ENCODE peak calls at places on chromosome 10, in six cellular contexts. E is GM12878, N is fibroblast of lung, V is HCT116, T is spleen, H is hepatocyte. F is an unnamed sample.

GRCh38 chr10:4902571-4903011 is 60.6 kb upstream of the AKR1C1 start:
- DNase-seq in E (no peak), V (no peak), T (no peak), N (no peak), H (no peak), F (peak; percentile 59)

GRCh38 chr10:97401455-97401919 is 347 bp upstream of the RRP12 start:
- DNase-seq in T (peak; percentile 76), H (no peak), N (no peak), V (no peak), E (no peak), F (no peak)

GRCh38 chr10:126563361-126563760 is 107.1 kb downstream of the C10orf90 start:
- DNase-seq in V (no peak), E (no peak), N (no peak), T (no peak), H (no peak), F (no peak)

GRCh38 chr10:28624351-28624750 is 53.0 kb upstream of the BAMBI start:
- DNase-seq in E (no peak), V (no peak), N (no peak), H (no peak), T (no peak), F (no peak)

GRCh38 chr10:84522612-84523462 is 194.4 kb downstream of the CCSER2 start:
- DNase-seq in E (no peak), H (no peak), N (peak; percentile 15), T (no peak), V (no peak), F (no peak)

GRCh38 chr10:116146374-116146773 is 126.6 kb downstream of the GFRA1 start:
- DNase-seq in T (no peak), E (no peak), H (no peak), N (peak; percentile 29), V (no peak), F (no peak)

GRCh38 chr10:129659881-129660280 is 192.8 kb downstream of the MGMT start:
- DNase-seq in H (no peak), N (no peak), T (no peak), E (no peak), V (no peak), F (no peak)

GRCh38 chr10:125363776-125364175 is 203.4 kb upstream of the CTBP2 start:
- DNase-seq in N (no peak), V (no peak), E (no peak), H (no peak), T (no peak), F (no peak)

GRCh38 chr10:88731296-88731695 is 25.2 kb downstream of the LIPK start:
- DNase-seq in E (no peak), V (no peak), N (no peak), T (peak; percentile 75), H (peak; percentile 24), F (no peak)

GRCh38 chr10:109894516-109894915 is 28.8 kb downstream of the XPNPEP1 start:
- DNase-seq in N (peak; percentile 93), H (no peak), T (no peak), V (no peak), E (no peak), F (no peak)

GRCh38 chr10:1920127-1920526 is 182.8 kb upstream of the ADARB2 start:
- DNase-seq in E (no peak), T (no peak), H (no peak), N (no peak), V (no peak), F (no peak)

GRCh38 chr10:111379521-111379920 is 302.7 kb downstream of the ADRA2A start:
- DNase-seq in E (no peak), N (no peak), H (no peak), T (no peak), V (no peak), F (no peak)

GRCh38 chr10:17847586-17848296 is 38.6 kb downstream of the MRC1 start:
- DNase-seq in V (no peak), E (no peak), N (peak; percentile 13), T (no peak), H (peak; percentile 55), F (no peak)

GRCh38 chr10:84076540-84077195 is 62.6 kb upstream of the GHITM start:
- DNase-seq in E (no peak), T (no peak), H (peak; percentile 29), V (no peak), N (peak; percentile 34), F (no peak)

GRCh38 chr10:118922226-118922625 is 107.3 kb upstream of the NANOS1 start:
- DNase-seq in V (no peak), N (peak; percentile 5), H (no peak), E (no peak), T (no peak), F (no peak)

GRCh38 chr10:89001024-89001423 is 10.4 kb downstream of the FAS start:
- DNase-seq in H (no peak), N (no peak), V (no peak), E (no peak), T (no peak), F (no peak)

GRCh38 chr10:83965473-83965872 is 173.8 kb upstream of the GHITM start:
- DNase-seq in N (no peak), H (no peak), V (no peak), E (no peak), T (no peak), F (no peak)

GRCh38 chr10:20473361-20473760 is 423.8 kb downstream of the NEBL start:
- DNase-seq in E (no peak), V (no peak), H (no peak), T (no peak), N (no peak), F (no peak)

GRCh38 chr10:124324856-124325657 is 93.7 kb downstream of the OAT start:
- DNase-seq in V (no peak), T (peak; percentile 57), E (no peak), H (no peak), N (peak; percentile 9), F (no peak)

GRCh38 chr10:42997151-42997848 is 79.6 kb upstream of the RET start:
- DNase-seq in N (no peak), E (no peak), H (peak; percentile 2), T (no peak), V (no peak), F (no peak)

GRCh38 chr10:116536810-116537209 is 8.9 kb upstream of the PNLIP start:
- DNase-seq in V (no peak), H (no peak), T (no peak), E (no peak), N (no peak), F (no peak)

GRCh38 chr10:63801139-63801538 is 279.9 kb downstream of the REEP3 start:
- DNase-seq in H (no peak), T (no peak), E (no peak), N (no peak), V (no peak), F (no peak)

GRCh38 chr10:60573342-60573741 is 183.7 kb upstream of the ANK3 start:
- DNase-seq in E (no peak), T (no peak), N (peak; percentile 47), V (no peak), H (no peak), F (no peak)

GRCh38 chr10:114548662-114549061 is 109.4 kb downstream of the ABLIM1 start:
- DNase-seq in H (peak; percentile 56), V (peak; percentile 56), E (no peak), N (peak; percentile 29), T (no peak), F (peak; percentile 55)
- TF ChIP-seq CTCF in H (peak; percentile 55), V (peak; percentile 96), E (peak; percentile 25), N (peak; percentile 69), T (peak; percentile 54), F (peak; percentile 21)

GRCh38 chr10:102783541-102783930 is 39.8 kb downstream of the WBP1L start:
- DNase-seq in V (no peak), H (no peak), E (no peak), N (no peak), T (no peak), F (no peak)
- H3K4me1 ChIP-seq in V (no peaks in the 10 kb centered on the region), H (peaks cover 45% of the 10 kb centered on the region), E (no peaks in the 10 kb centered on the region), N (peaks cover 23% of the 10 kb centered on the region), T (peaks cover 17% of the 10 kb centered on the region), F (peaks cover 5% of the 10 kb centered on the region)

GRCh38 chr10:33609546-33609945 is 275.1 kb upstream of the NRP1 start:
- DNase-seq in E (no peak), V (no peak), H (peak; percentile 16), N (no peak), T (no peak), F (no peak)

GRCh38 chr10:33612551-33612950 is 278.1 kb upstream of the NRP1 start:
- DNase-seq in T (no peak), E (no peak), N (peak; percentile 69), V (no peak), H (peak; percentile 28), F (no peak)

GRCh38 chr10:33611423-33611822 is 277.0 kb upstream of the NRP1 start:
- DNase-seq in V (no peak), T (no peak), E (no peak), N (no peak), H (no peak), F (no peak)

GRCh38 chr10:33616921-33617320 is 282.5 kb upstream of the NRP1 start:
- DNase-seq in H (peak; percentile 32), N (peak; percentile 21), E (no peak), V (no peak), T (no peak), F (no peak)

GRCh38 chr10:33612116-33612515 is 277.6 kb upstream of the NRP1 start:
- DNase-seq in V (no peak), H (no peak), E (no peak), T (no peak), N (peak; percentile 21), F (no peak)
- H3K4me3 ChIP-seq in V (no peak overlapping the region), H (no peak overlapping the region), E (no peak overlapping the region), T (no peak overlapping the region), N (no peak overlapping the region), F (no peak overlapping the region)

GRCh38 chr10:6721480-6721879 is 141.4 kb upstream of the PRKCQ start:
- DNase-seq in V (peak; percentile 37), T (no peak), N (peak; percentile 96), E (no peak), H (peak; percentile 65), F (no peak)
- TF ChIP-seq CTCF in V (no peak), T (no peak), N (peak; percentile 52), E (no peak), H (peak; percentile 35), F (no peak)

GRCh38 chr10:79163663-79163970 is 94.9 kb downstream of the ZMIZ1 start:
- DNase-seq in V (no peak), T (no peak), H (peak; percentile 50), N (no peak), E (no peak), F (no peak)

GRCh38 chr10:79162022-79162421 is 93.3 kb downstream of the ZMIZ1 start:
- DNase-seq in H (no peak), T (no peak), E (no peak), N (no peak), V (no peak), F (no peak)

GRCh38 chr10:79165068-79165467 is 96.3 kb downstream of the ZMIZ1 start:
- DNase-seq in V (no peak), N (no peak), H (no peak), E (no peak), T (no peak), F (no peak)

GRCh38 chr10:79162861-79163662 is 94.3 kb downstream of the ZMIZ1 start:
- DNase-seq in T (no peak), H (no peak), V (no peak), E (no peak), N (peak; percentile 66), F (no peak)

GRCh38 chr10:79164075-79164474 is 95.3 kb downstream of the ZMIZ1 start:
- DNase-seq in E (no peak), V (no peak), H (no peak), T (no peak), N (no peak), F (no peak)
- H3K4me1 ChIP-seq in E (no peaks in the 10 kb centered on the region), V (no peaks in the 10 kb centered on the region), H (peaks cover 38% of the 10 kb centered on the region), T (peaks cover 16% of the 10 kb centered on the region), N (peaks cover 34% of the 10 kb centered on the region), F (peaks cover 1% of the 10 kb centered on the region)

GRCh38 chr10:11162828-11163599 is 145.3 kb downstream of the CELF2 start:
- DNase-seq in T (peak; percentile 92), E (peak; percentile 93), N (no peak), V (no peak), H (no peak), F (no peak)
- H3K4me3 ChIP-seq in T (no peak overlapping the region), E (peak overlapping the region; percentile 96), N (no peak overlapping the region), V (no peak overlapping the region), H (no peak overlapping the region), F (no peak overlapping the region)

F was measured in pancreas.